ENCODE peak calls at places on chromosomes 7 and 10, in ten cellular contexts. M, I, G, L, E, U, P, T, X and S are unnamed samples.

GRCh38 chr7:29878081-29878688 is 71.9 kb downstream of the WIPF3 start:
- DNase-seq in M (no peak), I (peak), G (peak), L (no peak), E (peak), U (no peak), P (peak), T (no peak), X (no peak), S (no peak)

GRCh38 chr7:43482679-43483252 is 100.1 kb upstream of the STK17A start:
- DNase-seq in M (no peak), I (no peak), G (no peak), L (no peak), E (no peak), U (no peak), P (no peak), T (no peak), X (no peak), S (no peak)

GRCh38 chr10:125054216-125054615 is 106.1 kb downstream of the CTBP2 start:
- DNase-seq in M (no peak), I (no peak), G (no peak), L (no peak), E (no peak), U (no peak), P (no peak), T (no peak), X (no peak), S (no peak)

GRCh38 chr7:158188676-158189075 is 398.9 kb downstream of the PTPRN2 start:
- DNase-seq in M (no peak), I (no peak), G (no peak), L (no peak), E (no peak), U (no peak), P (no peak), T (peak), X (no peak), S (no peak)

GRCh38 chr7:115789901-115790300 is 240.7 kb downstream of the TFEC start:
- DNase-seq in M (no peak), I (no peak), G (no peak), L (no peak), E (no peak), U (peak), P (no peak), T (peak), X (no peak), S (no peak)

GRCh38 chr10:70132098-70133029 is at the start of gene AIFM2:
- DNase-seq in M (peak), I (peak), G (peak), L (peak), E (peak), U (no peak), P (peak), T (peak), X (no peak), S (peak)

GRCh38 chr7:132393789-132394261 is 182.4 kb downstream of the PLXNA4 start:
- DNase-seq in M (no peak), I (peak), G (no peak), L (no peak), E (peak), U (no peak), P (no peak), T (no peak), X (no peak), S (no peak)

GRCh38 chr10:62814901-62815372 is 1.2 kb downstream of the EGR2 start:
- DNase-seq in M (no peak), I (no peak), G (no peak), L (peak), E (no peak), U (no peak), P (no peak), T (no peak), X (no peak), S (no peak)

GRCh38 chr7:80150621-80151273 is 16.1 kb downstream of the GNAI1 start:
- DNase-seq in M (no peak), I (no peak), G (no peak), L (no peak), E (no peak), U (no peak), P (no peak), T (no peak), X (no peak), S (no peak)

GRCh38 chr10:75226656-75227055 is 9.1 kb downstream of the COMTD1 start:
- DNase-seq in M (no peak), I (no peak), G (no peak), L (peak), E (no peak), U (no peak), P (no peak), T (no peak), X (no peak), S (no peak)

GRCh38 chr10:47295411-47295810 is 4.6 kb upstream of the GDF10 start:
- DNase-seq in M (no peak), I (no peak), G (no peak), L (peak), E (no peak), U (no peak), P (no peak), T (no peak), X (no peak), S (no peak)

GRCh38 chr7:141785711-141786552 is 4.1 kb upstream of the TAS2R5 start:
- DNase-seq in M (peak), I (no peak), G (peak), L (peak), E (no peak), U (no peak), P (peak), T (no peak), X (no peak), S (no peak)

GRCh38 chr7:150716368-150716767 is at the start of gene GIMAP1:
- DNase-seq in M (peak), I (peak), G (peak), L (no peak), E (no peak), U (no peak), P (no peak), T (no peak), X (no peak), S (no peak)

GRCh38 chr7:95199779-95200558 is 124.4 kb downstream of the PON1 start:
- DNase-seq in M (peak), I (peak), G (peak), L (peak), E (no peak), U (no peak), P (peak), T (no peak), X (peak), S (no peak)

GRCh38 chr10:18486444-18486843 is 164.9 kb downstream of the NSUN6 start:
- DNase-seq in M (no peak), I (no peak), G (no peak), L (no peak), E (no peak), U (no peak), P (no peak), T (no peak), X (no peak), S (no peak)

DNA sequence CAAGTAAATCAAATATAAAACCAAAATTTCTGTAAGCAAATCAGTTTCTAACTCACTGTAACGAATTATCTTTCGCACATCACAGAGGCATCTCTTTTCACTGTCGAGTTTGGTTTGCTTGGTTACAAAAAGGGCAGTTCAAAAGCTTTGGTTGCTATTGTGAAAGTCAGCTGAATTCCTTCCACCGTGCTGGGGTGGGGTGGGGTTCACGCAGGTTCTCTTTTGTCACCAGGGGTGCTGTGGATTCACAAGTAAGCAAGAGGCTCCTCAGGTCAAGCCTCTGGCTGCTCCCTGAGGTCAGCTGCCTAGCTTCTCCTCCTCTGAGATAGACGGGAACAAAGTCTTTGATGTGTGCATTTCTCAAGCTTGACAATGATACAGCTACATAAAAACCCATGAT is 47.7 kb downstream of the EGFR start:
- DNase-seq in M (no peak), I (no peak), G (no peak), L (peak), E (no peak), U (no peak), P (no peak), T (no peak), X (no peak), S (no peak)
- TF ChIP-seq CTCF in M (no peak), I (no peak), G (no peak), L (no peak), E (no peak), U (no peak), P (no peak), T (no peak), X (peak), S (no peak)

GRCh38 chr10:78656397-78656796 is 412.4 kb upstream of the ZMIZ1 start:
- DNase-seq in M (no peak), I (no peak), G (no peak), L (no peak), E (no peak), U (no peak), P (no peak), T (no peak), X (no peak), S (no peak)
- TF ChIP-seq CTCF in M (no peak), I (no peak), G (no peak), L (no peak), E (no peak), U (no peak), P (no peak), T (no peak), X (no peak), S (no peak)

DNA sequence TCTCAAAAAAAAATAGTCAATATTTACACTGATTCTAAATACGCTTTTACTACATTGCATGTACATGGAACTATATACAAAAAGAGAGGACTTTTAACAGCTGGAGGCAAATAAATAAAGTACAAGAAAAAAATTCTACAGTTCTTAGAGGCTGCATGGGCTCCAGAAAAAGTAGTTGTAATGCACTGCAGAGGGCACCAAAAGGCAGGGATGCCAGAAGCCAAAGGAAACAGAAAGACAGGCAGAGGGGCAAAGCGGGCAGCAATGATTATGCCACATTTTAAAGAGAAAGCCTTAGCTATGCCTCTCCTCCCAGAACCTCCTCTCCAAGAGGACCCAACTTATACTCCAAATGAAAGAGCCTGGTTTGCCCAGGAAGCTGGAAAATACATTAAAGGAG is 11.6 kb upstream of the ADCK2 start:
- DNase-seq in M (no peak), I (no peak), G (no peak), L (no peak), E (no peak), U (no peak), P (no peak), T (no peak), X (no peak), S (no peak)
- TF ChIP-seq CTCF in M (no peak), I (no peak), G (no peak), L (peak), E (no peak), U (peak), P (no peak), T (no peak), X (peak), S (no peak)

GRCh38 chr7:19754521-19755116 is 18.8 kb downstream of the TMEM196 start:
- DNase-seq in M (no peak), I (no peak), G (peak), L (no peak), E (no peak), U (no peak), P (peak), T (no peak), X (no peak), S (no peak)
- TF ChIP-seq CTCF in M (peak), I (peak), G (peak), L (peak), E (peak), U (peak), P (peak), T (peak), X (peak), S (no peak)

GRCh38 chr7:127632276-127632910 is 14.5 kb upstream of the PAX4 start:
- DNase-seq in M (no peak), I (no peak), G (no peak), L (no peak), E (no peak), U (no peak), P (no peak), T (no peak), X (no peak), S (no peak)

GRCh38 chr7:127628445-127628844 is 10.5 kb upstream of the PAX4 start:
- DNase-seq in M (no peak), I (no peak), G (no peak), L (peak), E (no peak), U (no peak), P (no peak), T (peak), X (no peak), S (no peak)

GRCh38 chr7:127629268-127629854 is 11.4 kb upstream of the PAX4 start:
- DNase-seq in M (peak), I (no peak), G (peak), L (peak), E (no peak), U (no peak), P (peak), T (peak), X (no peak), S (no peak)
- TF ChIP-seq CTCF in M (no peak), I (no peak), G (peak), L (peak), E (no peak), U (peak), P (peak), T (peak), X (peak), S (no peak)

GRCh38 chr10:16913266-16913665 is 96.0 kb upstream of the RSU1 start:
- DNase-seq in M (no peak), I (no peak), G (no peak), L (no peak), E (no peak), U (no peak), P (no peak), T (no peak), X (no peak), S (no peak)

GRCh38 chr10:16919076-16919972 is 102.1 kb upstream of the RSU1 start:
- DNase-seq in M (no peak), I (no peak), G (no peak), L (no peak), E (no peak), U (no peak), P (no peak), T (no peak), X (no peak), S (no peak)

GRCh38 chr10:16910795-16911164 is 93.6 kb upstream of the RSU1 start:
- DNase-seq in M (no peak), I (no peak), G (no peak), L (no peak), E (no peak), U (no peak), P (no peak), T (no peak), X (no peak), S (no peak)

GRCh38 chr10:16916496-16916895 is 99.3 kb upstream of the RSU1 start:
- DNase-seq in M (no peak), I (no peak), G (no peak), L (no peak), E (no peak), U (no peak), P (no peak), T (no peak), X (no peak), S (no peak)

DNA sequence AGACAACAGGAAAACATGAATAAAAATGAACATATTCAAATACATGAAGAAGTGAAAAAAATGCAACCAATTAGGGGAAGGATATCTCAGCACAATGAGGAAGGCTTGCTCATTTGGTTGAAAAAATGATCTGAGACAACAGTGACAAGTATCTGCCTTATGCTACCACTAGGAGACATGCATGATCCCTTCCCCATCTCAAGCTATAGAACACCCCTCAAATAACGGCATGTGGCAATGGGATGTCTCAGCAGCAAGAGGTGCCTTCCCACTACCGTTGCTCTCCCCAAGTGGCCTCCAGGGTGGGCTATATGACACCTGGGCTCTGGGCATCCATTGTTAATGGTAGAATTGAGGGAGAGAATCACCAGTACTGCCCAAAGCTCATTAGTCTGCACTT is 98.1 kb upstream of the RSU1 start:
- DNase-seq in M (no peak), I (no peak), G (no peak), L (no peak), E (no peak), U (no peak), P (no peak), T (peak), X (no peak), S (no peak)
- TF ChIP-seq CTCF in M (no peak), I (no peak), G (no peak), L (peak), E (no peak), U (no peak), P (no peak), T (peak), X (no peak), S (no peak)

DNA sequence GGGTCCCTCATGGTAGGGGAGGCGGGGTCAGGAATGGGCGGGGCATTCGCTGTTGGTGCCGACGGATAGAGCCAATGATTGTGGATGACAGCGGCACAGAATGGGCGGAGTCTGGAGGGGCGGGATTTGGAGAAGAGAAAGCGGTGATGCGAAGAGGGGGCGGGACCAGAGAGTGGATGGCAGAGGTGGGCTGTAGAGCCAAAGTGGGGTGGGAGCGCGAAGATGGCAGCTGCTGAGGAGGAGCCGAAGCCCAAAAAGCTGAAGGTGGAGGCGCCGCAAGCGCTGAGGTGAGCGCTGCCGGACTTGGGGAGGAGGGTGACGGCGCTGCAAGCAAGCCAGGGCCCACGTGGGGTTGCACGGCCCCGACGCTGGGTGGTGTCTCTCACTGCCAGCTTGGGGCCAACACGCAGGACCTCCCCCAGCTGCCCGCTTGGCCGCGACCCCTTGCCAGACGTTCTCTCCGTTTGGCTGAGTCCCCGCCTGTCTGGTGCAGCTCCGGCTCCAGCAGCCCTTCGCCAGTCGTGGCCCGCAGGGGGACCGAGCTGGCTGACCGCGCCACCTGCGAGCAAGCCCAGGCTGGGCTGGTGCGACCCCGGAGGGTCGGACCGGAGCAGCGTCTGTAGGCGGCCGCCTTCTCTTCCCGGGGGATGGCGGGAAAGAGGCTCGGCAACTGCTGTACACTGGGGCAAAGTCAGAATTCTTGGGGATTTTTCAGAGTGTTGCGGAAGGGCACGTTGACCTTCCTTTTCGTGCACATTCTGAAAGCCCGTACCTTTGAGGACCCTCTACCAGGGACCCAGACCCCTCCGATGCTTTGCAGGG is at the start of gene ADK:
- DNase-seq in M (peak), I (peak), G (peak), L (peak), E (peak), U (peak), P (peak), T (peak), X (peak), S (peak)
- TF ChIP-seq CTCF in M (peak), I (peak), G (no peak), L (peak), E (no peak), U (peak), P (peak), T (peak), X (peak), S (no peak)

GRCh38 chr7:49094866-49095265 is 170.5 kb downstream of the CDC14C start:
- DNase-seq in M (no peak), I (no peak), G (no peak), L (no peak), E (no peak), U (no peak), P (no peak), T (no peak), X (no peak), S (no peak)

GRCh38 chr7:49102413-49102812 is 178.1 kb downstream of the CDC14C start:
- DNase-seq in M (no peak), I (no peak), G (no peak), L (no peak), E (no peak), U (no peak), P (no peak), T (no peak), X (no peak), S (no peak)

GRCh38 chr7:49099587-49100326 is 175.4 kb downstream of the CDC14C start:
- DNase-seq in M (no peak), I (no peak), G (peak), L (peak), E (no peak), U (no peak), P (no peak), T (no peak), X (no peak), S (no peak)
- TF ChIP-seq CTCF in M (no peak), I (no peak), G (peak), L (peak), E (no peak), U (no peak), P (no peak), T (peak), X (peak), S (no peak)

DNA sequence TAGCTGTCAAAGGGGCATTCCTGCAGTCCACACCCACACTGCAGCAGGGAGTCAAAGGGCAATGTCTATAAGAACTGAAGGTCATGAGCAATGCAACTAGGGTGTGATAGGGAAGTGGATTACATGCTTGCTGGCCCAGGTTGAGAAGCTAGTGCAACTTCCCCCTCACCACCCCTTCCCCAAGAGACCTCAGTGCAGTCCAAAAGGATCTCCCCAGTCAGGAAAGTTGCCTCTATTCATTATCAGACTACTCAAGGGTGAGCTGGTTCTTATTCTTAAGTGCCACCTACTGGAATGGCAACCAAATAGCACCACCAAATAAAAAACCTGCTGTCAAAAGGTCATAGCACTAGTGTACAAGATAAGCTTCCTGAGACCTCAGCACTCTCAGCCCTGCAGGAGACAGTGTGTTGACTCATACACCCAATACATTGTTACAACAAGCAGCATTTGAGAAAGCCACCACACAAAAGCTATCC is 28.2 kb downstream of the MTERF1 start:
- DNase-seq in M (no peak), I (no peak), G (peak), L (no peak), E (no peak), U (no peak), P (peak), T (peak), X (no peak), S (no peak)
- TF ChIP-seq CTCF in M (peak), I (no peak), G (peak), L (peak), E (no peak), U (no peak), P (peak), T (peak), X (no peak), S (no peak)

DNA sequence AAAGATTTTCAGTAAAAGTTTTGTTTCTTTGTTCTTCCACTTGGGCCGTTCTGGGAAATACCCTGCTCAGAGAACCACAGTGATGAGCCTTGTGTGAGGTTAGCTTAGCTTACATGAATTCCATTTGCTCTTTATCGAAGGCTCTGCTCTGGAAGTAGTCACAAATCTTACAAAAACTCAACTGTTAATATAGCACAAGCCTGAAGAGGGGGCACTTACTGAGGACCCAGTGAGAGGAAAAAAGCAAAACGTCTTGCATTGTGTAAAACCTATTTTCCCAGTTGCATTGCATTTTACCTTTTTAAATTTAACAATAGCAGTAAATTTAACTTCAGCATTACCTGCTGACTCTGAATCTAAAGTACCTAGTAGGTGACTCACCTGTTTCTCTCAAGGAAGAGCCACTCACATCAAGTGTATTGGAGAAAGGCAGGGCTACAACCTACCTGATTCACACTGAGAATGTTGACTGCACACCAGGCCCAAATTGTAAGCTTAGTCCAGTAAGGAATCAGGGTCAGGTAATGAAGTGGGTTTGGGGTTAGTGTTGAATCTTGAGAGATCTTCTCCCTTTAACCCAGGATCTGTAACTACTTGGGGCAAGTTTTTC is 42.3 kb downstream of the PPP1R17 start:
- DNase-seq in M (no peak), I (no peak), G (no peak), L (no peak), E (no peak), U (no peak), P (no peak), T (no peak), X (no peak), S (no peak)
- TF ChIP-seq CTCF in M (no peak), I (no peak), G (no peak), L (peak), E (no peak), U (peak), P (no peak), T (peak), X (no peak), S (no peak)